ENCODE peak calls at places on chromosomes 4 and X, in six cellular contexts. H, O, K, J, C and Y are unnamed samples.

GRCh38 chr4:59772740-59773139 is 1427.4 kb upstream of the ADGRL3 start:
- DNase-seq in H (no peak), J (no peak), K (no peak), O (no peak), C (no peak), Y (no peak)

GRCh38 chr4:67871867-67872266 is 11.9 kb downstream of the TMPRSS11D start:
- DNase-seq in C (no peak), O (peak; percentile 29), K (peak; percentile 66), H (peak; percentile 27), J (peak; percentile 76), Y (peak; percentile 64)

GRCh38 chrX:50635811-50636365 is 165.3 kb upstream of the DGKK start:
- DNase-seq in J (no peak), O (no peak), H (no peak), C (no peak), K (no peak), Y (no peak)

GRCh38 chr4:168304744-168305459 is 13.7 kb downstream of the DDX60 start:
- DNase-seq in H (peak; percentile 93), O (no peak), C (no peak), J (peak; percentile 40), K (peak; percentile 10), Y (peak; percentile 37)

GRCh38 chrX:22575161-22575845 is 302.6 kb downstream of the CBLL2 start:
- DNase-seq in K (peak; percentile 65), C (no peak), O (no peak), H (no peak), J (peak; percentile 1), Y (peak; percentile 8)

GRCh38 chr4:51866835-51867234 is 23.9 kb downstream of the DCUN1D4 start:
- DNase-seq in O (no peak), K (no peak), J (no peak), H (no peak), C (no peak), Y (no peak)

GRCh38 chrX:74923942-74924448 is 1.3 kb downstream of the NEXMIF start:
- DNase-seq in H (no peak), J (peak; percentile 4), O (no peak), K (no peak), C (peak; percentile 17), Y (no peak)

GRCh38 chr4:126727461-126727860 is 905.3 kb upstream of the INTU start:
- DNase-seq in O (no peak), C (no peak), K (peak; percentile 27), J (peak; percentile 31), H (no peak), Y (peak; percentile 36)

GRCh38 chr4:23324291-23324690 is 565.6 kb downstream of the PPARGC1A start:
- DNase-seq in H (no peak), C (no peak), J (peak; percentile 23), O (no peak), K (peak; percentile 1), Y (peak; percentile 56)

GRCh38 chr4:7956306-7957112 is 16.8 kb upstream of the AFAP1 start:
- DNase-seq in K (peak; percentile 80), C (peak; percentile 79), J (peak; percentile 75), H (no peak), O (no peak), Y (peak; percentile 70)

GRCh38 chrX:23436875-23437274 is 102.2 kb downstream of the PTCHD1 start:
- DNase-seq in K (no peak), J (no peak), O (no peak), H (no peak), C (no peak), Y (no peak)

GRCh38 chr4:5912614-5913019 is 19.7 kb upstream of the CRMP1 start:
- DNase-seq in O (no peak), J (no peak), H (no peak), K (peak; percentile 4), C (no peak), Y (no peak)

GRCh38 chr4:116099596-116099995 is 985.8 kb downstream of the TRAM1L1 start:
- DNase-seq in J (no peak), K (no peak), H (no peak), O (no peak), C (no peak), Y (no peak)

GRCh38 chrX:110159865-110160264 is 157.0 kb downstream of the TMEM164 start:
- DNase-seq in H (no peak), O (no peak), J (no peak), C (no peak), K (no peak), Y (no peak)

GRCh38 chr4:11338990-11339782 is 89.5 kb downstream of the HS3ST1 start:
- DNase-seq in C (no peak), J (no peak), K (no peak), O (no peak), H (no peak), Y (no peak)

GRCh38 chr4:71230258-71230594 is 108.6 kb upstream of the SLC4A4 start:
- DNase-seq in K (no peak), J (no peak), H (no peak), C (no peak), O (no peak), Y (peak; percentile 8)

GRCh38 chr4:167117273-167117672 is 117.0 kb downstream of the SPOCK3 start:
- DNase-seq in J (no peak), O (no peak), C (no peak), K (no peak), H (no peak), Y (no peak)
- TF ChIP-seq CTCF in J (no peak), O (no peak), C (no peak), K (no peak), H (no peak), Y (no peak)

GRCh38 chr4:62588671-62589070 is 1388.5 kb downstream of the ADGRL3 start:
- DNase-seq in C (no peak), H (no peak), K (no peak), J (no peak), O (no peak), Y (no peak)
- H3K4me3 ChIP-seq in C (no peak overlapping the region), H (no peak overlapping the region), K (no peak overlapping the region), J (no peak overlapping the region), O (no peak overlapping the region), Y (no peak overlapping the region)

GRCh38 chr4:38802561-38803355 is 1.8 kb downstream of the TLR1 start:
- DNase-seq in K (no peak), O (no peak), J (no peak), C (no peak), H (no peak), Y (no peak)

GRCh38 chr4:38803833-38804653 is 548 bp downstream of the TLR1 start:
- DNase-seq in O (no peak), C (no peak), H (no peak), J (peak; percentile 49), K (no peak), Y (no peak)

GRCh38 chr4:38800956-38801450 is 3.6 kb downstream of the TLR1 start:
- DNase-seq in C (no peak), K (no peak), H (no peak), O (no peak), J (peak; percentile 49), Y (no peak)

GRCh38 chr4:38805530-38806145 is 1.0 kb upstream of the TLR1 start:
- DNase-seq in C (no peak), O (peak; percentile 20), H (no peak), J (peak; percentile 62), K (peak; percentile 29), Y (no peak)

DNA sequence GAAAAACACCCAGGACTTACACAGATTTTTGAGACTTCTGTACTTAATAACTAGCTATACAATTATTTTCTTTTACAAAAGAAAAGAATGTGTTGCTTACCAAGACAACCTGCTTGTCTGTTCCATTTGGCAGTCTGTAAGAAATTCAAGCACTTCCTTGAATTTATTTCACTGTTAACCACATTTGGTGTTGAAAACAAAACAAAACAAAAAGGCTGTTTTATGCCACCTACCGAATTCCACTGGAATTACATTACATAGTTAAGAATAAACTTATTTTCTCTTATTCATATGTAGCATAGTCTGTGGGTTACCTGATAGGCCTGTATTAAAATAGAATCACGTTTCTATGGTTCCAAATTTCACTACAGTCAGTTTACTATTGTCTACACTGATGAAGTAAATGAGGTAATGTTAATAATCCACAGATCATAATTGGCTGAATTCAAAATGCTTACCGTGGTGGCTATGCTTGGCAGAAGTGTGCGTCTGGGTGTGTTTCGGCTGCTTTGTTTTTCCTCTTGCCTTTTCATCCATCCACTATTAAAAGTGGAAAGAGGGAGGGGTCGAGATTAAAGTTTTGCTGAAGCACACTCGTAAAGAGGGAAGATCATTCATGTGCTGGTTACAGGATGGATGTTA is at the start of gene TLR1:
- DNase-seq in H (peak; percentile 30), O (peak; percentile 46), C (no peak), K (peak; percentile 84), J (peak; percentile 85), Y (peak; percentile 74)
- TF ChIP-seq CTCF in H (peak; percentile 56), O (no peak), C (peak; percentile 53), K (peak; percentile 62), J (peak; percentile 57), Y (peak; percentile 52)

GRCh38 chrX:38326086-38326485 is 1.2 kb downstream of the RPGR start:
- DNase-seq in K (no peak), O (no peak), J (no peak), H (no peak), C (no peak), Y (no peak)
- H3K4me3 ChIP-seq in K (peak overlapping the region; percentile 77), O (peak overlapping the region; percentile 93), J (peak overlapping the region; percentile 68), H (peak overlapping the region; percentile 60), C (peak overlapping the region; percentile 68), Y (peak overlapping the region; percentile 66)

DNA sequence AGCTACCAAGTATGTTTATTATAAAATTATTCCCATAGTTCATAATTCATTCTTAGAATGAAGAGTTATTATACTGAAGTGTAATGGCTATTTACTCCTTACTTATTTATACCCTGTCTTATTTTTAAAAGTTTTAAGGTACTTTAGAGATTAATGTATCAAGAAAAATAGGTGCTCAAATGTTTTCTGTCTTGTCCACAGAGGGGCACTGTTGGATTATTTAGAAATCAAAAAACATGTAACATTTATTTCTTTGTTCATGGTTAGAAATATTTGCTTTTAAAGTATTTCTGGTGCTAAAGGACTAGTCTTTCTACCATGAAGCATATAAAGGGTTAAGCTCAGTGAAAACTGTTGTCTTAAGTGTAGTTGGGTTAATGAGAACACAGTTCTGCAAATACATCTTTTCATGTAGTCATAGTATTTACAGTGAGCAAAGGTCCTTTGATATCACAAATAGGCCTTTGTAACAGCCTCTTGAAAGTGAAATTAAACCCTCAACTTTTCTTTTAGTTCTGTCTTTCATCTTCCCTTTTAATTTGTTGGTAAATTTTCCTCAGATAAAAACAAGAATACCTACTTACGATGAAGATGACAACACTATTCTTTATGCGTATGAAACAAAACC is 7.7 kb downstream of the SCML1 start:
- DNase-seq in C (no peak), O (no peak), K (peak; percentile 47), J (no peak), H (no peak), Y (peak; percentile 24)
- TF ChIP-seq CTCF in C (peak; percentile 27), O (no peak), K (peak; percentile 41), J (peak; percentile 22), H (peak; percentile 26), Y (peak; percentile 15)

GRCh38 chr4:186226521-186227189 is 652 bp upstream of the KLKB1 start:
- DNase-seq in H (no peak), K (no peak), O (no peak), J (no peak), C (no peak), Y (no peak)
- H3K4me3 ChIP-seq in H (no peak overlapping the region), K (no peak overlapping the region), O (no peak overlapping the region), J (no peak overlapping the region), C (no peak overlapping the region), Y (no peak overlapping the region)